ENCODE peak calls at places on chromosomes 5 and 9, in six cellular contexts. L is HCT116, P is OCI-LY7, Q is GM23338, S is neural progenitor cell, G is hepatocyte. I is an unnamed sample. For H4K20me1, the result is how much of the 10 kb centered on the place peaks cover.

GRCh38 chr9:68480807-68481206 is 59.9 kb downstream of the TMEM252 start:
- DNase-seq in G (no peak), Q (no peak), P (no peak), L (no peak), S (no peak), I (no peak)

GRCh38 chr9:112065781-112066606 is 109.1 kb downstream of the SUSD1 start:
- DNase-seq in Q (peak), L (peak), S (no peak), P (no peak), G (peak), I (no peak)

GRCh38 chr9:109206670-109207069 is 39.6 kb upstream of the FRRS1L start:
- DNase-seq in L (no peak), G (peak), P (no peak), S (peak), Q (peak), I (no peak)

GRCh38 chr9:97518909-97519307 is 17.4 kb downstream of the TMOD1 start:
- DNase-seq in S (no peak), L (no peak), G (peak), P (no peak), Q (no peak), I (no peak)

GRCh38 chr9:98365227-98365669 is 109.8 kb upstream of the TBC1D2 start:
- DNase-seq in L (peak), Q (peak), S (peak), G (no peak), P (peak), I (peak)

GRCh38 chr9:77851862-77852602 is 179.6 kb downstream of the GNAQ start:
- DNase-seq in P (no peak), Q (no peak), G (no peak), S (no peak), L (no peak), I (no peak)

GRCh38 chr9:72065076-72065475 is 4.7 kb upstream of the C9orf57 start:
- DNase-seq in P (no peak), Q (no peak), S (no peak), L (no peak), G (no peak), I (no peak)

GRCh38 chr5:111830333-111830732 is 73.3 kb upstream of the NREP start:
- DNase-seq in G (peak), P (no peak), Q (no peak), S (no peak), L (peak), I (no peak)

GRCh38 chr9:4207881-4208615 is 91.8 kb downstream of the GLIS3 start:
- DNase-seq in S (no peak), L (no peak), P (no peak), Q (no peak), G (no peak), I (no peak)

GRCh38 chr9:93058357-93059096 is at the start of gene SUSD3:
- DNase-seq in P (peak), Q (peak), S (peak), L (peak), G (peak), I (peak)

GRCh38 chr5:170571885-170572284 is 68.1 kb downstream of the KCNIP1 start:
- DNase-seq in S (no peak), G (no peak), L (no peak), P (no peak), Q (no peak), I (no peak)

GRCh38 chr5:11564716-11565115 is 339.5 kb downstream of the CTNND2 start:
- DNase-seq in S (peak), L (no peak), P (no peak), G (no peak), Q (no peak), I (no peak)

GRCh38 chr9:682633-683508 is 158.6 kb upstream of the DMRT1 start:
- DNase-seq in S (peak), Q (no peak), G (peak), P (no peak), L (no peak), I (no peak)

GRCh38 chr5:32785639-32786216 is 74.6 kb downstream of the NPR3 start:
- DNase-seq in Q (no peak), G (no peak), P (no peak), L (peak), S (no peak), I (peak)

GRCh38 chr5:92678576-92679105 is 902.4 kb downstream of the NR2F1-AS1 start:
- DNase-seq in G (no peak), P (no peak), S (peak), Q (peak), L (peak), I (no peak)

GRCh38 chr9:37611014-37611413 is 18.6 kb upstream of the TOMM5 start:
- DNase-seq in L (no peak), S (no peak), G (no peak), P (no peak), Q (no peak), I (no peak)
- H4K20me1 ChIP-seq in L (under half), S (under half), G (under half), P (under half), Q (under half), I (under half)

DNA sequence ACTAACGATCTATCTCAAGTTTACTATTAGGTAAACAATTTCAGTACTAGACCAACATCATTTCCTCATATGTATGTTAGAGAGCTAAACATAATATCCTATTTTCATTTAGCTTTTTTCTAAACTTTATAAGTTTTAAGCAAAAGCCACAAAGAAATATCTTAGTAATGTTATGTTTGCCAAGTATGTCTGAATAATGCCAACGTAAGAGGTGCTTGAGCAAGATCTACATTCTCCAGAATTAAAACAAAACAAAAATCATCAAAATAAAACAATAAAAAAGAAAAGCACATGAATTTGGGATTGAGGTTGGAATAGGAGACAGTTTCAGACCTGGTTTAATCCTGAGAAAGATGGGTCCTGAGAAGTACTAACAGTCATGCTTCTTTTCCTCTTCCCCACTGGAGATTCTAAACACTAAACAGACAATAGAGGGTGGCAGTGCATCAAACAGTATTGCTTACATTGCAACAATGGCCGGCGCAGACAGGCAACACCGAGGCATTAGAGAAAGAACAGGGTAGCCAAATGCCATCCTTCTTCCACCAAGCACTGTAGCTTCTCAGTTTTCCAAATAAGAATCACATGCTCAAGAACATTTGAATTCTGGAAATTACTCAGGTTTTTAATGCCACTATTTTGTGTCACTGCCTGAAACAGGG is 33.6 kb downstream of the CSNK1A1 start:
- DNase-seq in G (no peak), P (no peak), L (no peak), S (peak), Q (no peak), I (no peak)
- TF ChIP-seq CTCF in G (no peak), P (no peak), L (no peak), S (no peak), Q (no peak), I (no peak)

GRCh38 chr5:88883566-88884434 is 816 bp upstream of the MEF2C start:
- DNase-seq in Q (peak), L (peak), P (peak), S (peak), G (peak), I (peak)
- TF ChIP-seq EZH2phosphoT487 in Q (no peak), L (no peak), P (no peak), S (peak), G (no peak), I (no peak)

DNA sequence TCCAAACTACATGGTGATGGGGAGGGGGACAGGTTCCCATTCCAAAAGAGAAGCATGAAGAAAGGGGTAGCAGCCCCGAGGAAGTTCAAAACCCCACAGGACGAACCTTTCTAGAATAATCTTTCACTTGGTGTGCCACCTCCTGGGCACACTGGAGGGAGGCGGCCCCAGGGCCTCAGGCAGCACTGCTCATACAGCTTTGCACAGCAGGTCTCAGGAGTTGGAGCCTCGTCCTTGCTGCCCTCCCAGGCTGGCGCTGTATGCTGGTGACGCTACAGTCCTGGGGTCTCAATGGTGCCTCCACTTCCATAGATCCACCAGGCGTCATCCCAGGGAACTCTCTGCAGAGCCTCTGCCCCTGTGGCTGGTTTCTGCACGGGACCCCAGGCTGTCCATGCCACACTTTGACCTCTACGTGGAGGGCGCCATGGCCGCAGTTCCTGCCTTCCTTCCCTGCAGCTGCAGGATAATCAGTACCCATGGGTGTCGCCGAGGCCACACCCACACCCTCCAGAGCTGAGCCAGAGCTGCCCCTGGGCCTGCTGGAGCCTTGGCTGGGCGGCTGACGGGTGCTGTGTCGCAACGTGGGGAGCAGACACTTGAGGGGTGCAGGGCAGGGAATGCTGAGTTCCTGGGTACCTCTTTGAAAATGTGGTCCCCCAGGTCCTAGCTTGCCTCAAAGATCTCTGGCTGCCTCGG is 95.3 kb downstream of the COL5A1 start:
- DNase-seq in P (no peak), S (no peak), G (no peak), Q (no peak), L (no peak), I (no peak)
- H4K20me1 ChIP-seq in P (under half), S (under half), G (under half), Q (under half), L (under half), I (under half)

DNA sequence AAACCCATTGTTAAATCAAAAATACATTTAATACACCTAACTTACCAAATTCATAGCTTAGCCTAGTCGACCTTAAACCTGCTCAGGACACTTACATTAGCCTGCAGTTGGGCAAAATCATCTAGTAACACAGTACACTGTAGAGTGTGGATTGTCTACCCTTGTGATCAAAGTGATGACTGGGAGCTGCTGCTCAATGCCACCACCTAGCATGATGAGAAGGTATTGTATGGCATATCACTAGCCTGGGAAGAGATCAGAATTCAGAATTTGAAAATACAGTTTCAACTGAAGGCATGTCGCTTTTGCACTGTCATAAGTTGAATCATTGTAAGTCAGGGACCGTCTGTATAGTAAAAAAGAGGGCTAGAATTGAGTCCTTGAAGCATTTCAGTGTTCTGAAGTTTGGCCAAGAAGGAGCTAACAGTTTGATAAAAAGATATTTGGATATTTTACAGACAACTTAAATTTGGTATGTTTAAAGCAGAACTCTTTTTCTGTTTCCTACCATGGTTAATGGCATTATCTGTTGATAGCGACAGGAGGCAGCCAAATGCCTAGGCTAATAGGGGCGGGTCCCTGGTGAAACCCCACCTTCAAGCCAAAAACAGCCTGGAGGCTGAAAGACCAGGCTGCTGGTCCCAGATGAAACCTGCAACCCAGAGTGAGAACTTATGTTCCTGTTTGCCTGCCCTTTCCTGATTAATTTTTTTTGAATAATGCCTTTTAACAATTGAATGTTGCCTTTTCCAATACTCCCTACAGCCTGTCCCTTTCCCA is 23.0 kb downstream of the SMIM15 start:
- DNase-seq in G (no peak), S (no peak), Q (peak), L (no peak), P (no peak), I (no peak)
- TF ChIP-seq CTCF in G (no peak), S (peak), Q (peak), L (peak), P (peak), I (peak)

GRCh38 chr5:57172466-57172961 is 1.3 kb upstream of the GPBP1 start:
- DNase-seq in Q (no peak), S (peak), L (no peak), G (peak), P (peak), I (peak)
- TF ChIP-seq EZH2phosphoT487 in Q (no peak), S (no peak), L (no peak), G (no peak), P (no peak), I (no peak)

GRCh38 chr9:131984564-131984963 is 95.1 kb downstream of the MED27 start:
- DNase-seq in G (no peak), S (no peak), P (no peak), Q (no peak), L (no peak), I (no peak)
- H4K20me1 ChIP-seq in G (under half), S (under half), P (under half), Q (under half), L (under half), I (under half)

GRCh38 chr5:172117977-172118701 is 69.9 kb downstream of the STK10 start:
- DNase-seq in G (no peak), P (no peak), Q (no peak), L (no peak), S (no peak), I (no peak)

GRCh38 chr5:172119921-172120688 is 67.9 kb downstream of the STK10 start:
- DNase-seq in S (peak), L (no peak), P (no peak), Q (no peak), G (no peak), I (no peak)

GRCh38 chr5:172127581-172127980 is 60.4 kb downstream of the STK10 start:
- DNase-seq in L (no peak), P (no peak), G (no peak), Q (no peak), S (no peak), I (no peak)

GRCh38 chr5:172118891-172119290 is 69.1 kb downstream of the STK10 start:
- DNase-seq in S (no peak), G (no peak), Q (no peak), L (no peak), P (no peak), I (no peak)

DNA sequence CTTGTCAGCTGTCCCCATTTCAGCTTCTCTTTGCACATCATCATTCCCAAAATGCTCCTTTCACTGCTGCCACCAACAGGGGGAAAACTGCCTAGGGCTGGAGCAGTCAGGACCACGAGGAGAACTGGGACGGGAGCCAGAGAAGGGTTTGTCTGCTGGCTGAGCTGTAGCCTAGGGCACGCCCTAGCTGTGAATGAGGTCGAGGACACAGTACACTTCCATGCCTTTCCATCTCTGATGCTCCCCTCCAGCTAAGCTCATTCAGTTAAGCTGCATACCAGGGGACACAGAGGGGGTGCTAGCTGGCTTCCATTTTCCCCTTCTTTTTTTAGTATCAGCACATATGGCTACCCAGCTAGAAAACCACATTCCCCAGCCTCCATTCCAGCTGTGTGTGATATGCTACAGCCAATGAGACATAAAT is 64.7 kb downstream of the STK10 start:
- DNase-seq in S (peak), L (no peak), Q (peak), G (peak), P (no peak), I (no peak)
- TF ChIP-seq CTCF in S (peak), L (peak), Q (peak), G (no peak), P (no peak), I (no peak)

I was measured in MM.1S.